ENCODE peak calls at places on chromosomes 1 and 21, in four cellular contexts. G, M, V and J are unnamed samples.

GRCh38 chr1:37890378-37891014 is 31.1 kb upstream of the MTF1 start:
- DNase-seq in G (no peak), M (peak), V (no peak), J (peak)

GRCh38 chr1:92854386-92854785 is 22.5 kb downstream of the RPL5 start:
- DNase-seq in G (no peak), M (no peak), V (no peak), J (no peak)

GRCh38 chr1:105591681-105592080 is 1464.8 kb upstream of the PRMT6 start:
- DNase-seq in G (no peak), M (no peak), V (no peak), J (no peak)

GRCh38 chr1:226737819-226738420 is 1.2 kb downstream of the ITPKB start:
- DNase-seq in G (peak), M (peak), V (peak), J (no peak)

GRCh38 chr1:87816646-87817045 is 488.0 kb downstream of the LMO4 start:
- DNase-seq in G (no peak), M (no peak), V (no peak), J (no peak)

GRCh38 chr1:8816831-8817412 is 518 bp downstream of the RERE start:
- DNase-seq in G (no peak), M (peak), V (no peak), J (peak)

GRCh38 chr1:166971252-166971651 is 4.1 kb downstream of the ILDR2 start:
- DNase-seq in G (no peak), M (no peak), V (no peak), J (no peak)

GRCh38 chr21:38899277-38899947 is 93.7 kb downstream of the ETS2 start:
- DNase-seq in G (no peak), M (no peak), V (no peak), J (no peak)

GRCh38 chr21:46409641-46410406 is 48.9 kb upstream of the DIP2A start:
- DNase-seq in G (no peak), M (no peak), V (no peak), J (no peak)

GRCh38 chr1:223023863-223024262 is 119.2 kb downstream of the TLR5 start:
- DNase-seq in G (no peak), M (no peak), V (no peak), J (no peak)

GRCh38 chr1:94245747-94246438 is 8.5 kb upstream of the ARHGAP29 start:
- DNase-seq in G (no peak), M (no peak), V (no peak), J (no peak)

GRCh38 chr1:144551107-144551542 is 41.6 kb upstream of the PPIAL4F start:
- DNase-seq in G (peak), M (no peak), V (no peak), J (no peak)

DNA sequence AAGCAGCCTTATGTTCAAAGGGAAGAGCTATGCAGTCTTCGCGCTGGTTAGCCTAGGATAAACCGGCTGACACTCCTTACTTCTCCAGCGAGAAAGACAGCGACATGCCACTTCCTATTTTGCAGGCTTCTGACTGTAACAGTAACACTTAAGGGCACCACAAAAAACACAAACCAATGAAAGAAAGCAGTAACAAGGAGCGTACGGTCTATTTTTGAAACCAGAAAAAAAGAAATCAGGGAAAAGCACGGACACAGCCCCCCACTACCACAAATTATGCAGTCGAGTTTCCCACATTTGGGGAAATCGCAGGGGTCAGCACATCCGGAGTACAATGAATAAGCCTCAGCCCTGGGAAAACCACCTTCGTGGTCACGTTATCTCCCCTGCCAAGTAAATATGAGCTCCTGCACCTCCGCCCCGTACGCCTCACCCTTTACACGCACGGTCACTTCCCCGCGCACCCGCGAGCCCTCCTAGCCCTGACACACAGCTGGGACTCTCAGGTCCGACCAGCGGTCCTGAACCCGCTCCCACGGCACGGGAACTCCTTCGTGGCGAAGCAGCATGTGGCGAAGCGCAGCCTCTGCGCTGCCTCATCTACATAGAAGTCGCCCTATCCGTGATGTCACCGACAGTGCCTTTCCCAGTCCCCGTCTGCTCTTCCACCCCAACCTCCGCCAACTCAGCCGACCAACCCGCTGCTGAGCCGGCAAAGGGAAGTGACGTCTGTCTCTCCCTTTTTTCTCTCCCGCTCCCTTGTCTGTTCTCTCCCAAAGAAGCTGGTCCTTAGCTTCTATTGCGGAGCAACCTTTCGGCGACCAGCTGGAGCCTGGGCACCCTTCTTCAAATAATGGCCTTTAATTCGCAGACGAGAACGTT is 40.9 kb upstream of the PPIAL4F start:
- DNase-seq in G (peak), M (peak), V (peak), J (peak)
- TF ChIP-seq POLR2A in G (peak), M (peak), V (peak), J (peak)

DNA sequence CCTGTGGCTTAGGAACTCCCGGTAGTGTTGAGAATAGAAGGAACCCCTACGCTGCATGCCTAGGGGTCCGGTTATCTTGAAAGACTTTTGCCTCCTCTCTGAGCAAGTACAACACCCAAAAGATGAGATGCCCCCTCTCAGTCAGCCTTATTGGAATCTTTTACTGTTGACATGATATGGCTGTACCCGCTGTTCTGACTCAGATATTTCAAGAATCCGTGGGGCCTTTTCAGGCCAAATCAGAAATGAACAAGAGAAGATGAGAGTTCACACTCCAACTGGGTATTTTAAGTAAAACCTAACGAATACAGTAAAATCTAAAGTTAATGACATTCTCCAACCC is 164.2 kb downstream of the PPIAL4G start:
- DNase-seq in G (no peak), M (no peak), V (no peak), J (no peak)
- TF ChIP-seq POLR2A in G (no peak), M (no peak), V (no peak), J (no peak)

GRCh38 chr1:237059244-237059643 is 17.3 kb downstream of the RYR2 start:
- DNase-seq in G (no peak), M (no peak), V (no peak), J (no peak)

GRCh38 chr1:237050185-237050584 is 8.2 kb downstream of the RYR2 start:
- DNase-seq in G (no peak), M (no peak), V (no peak), J (no peak)

GRCh38 chr1:237058470-237058869 is 16.5 kb downstream of the RYR2 start:
- DNase-seq in G (no peak), M (no peak), V (no peak), J (no peak)

GRCh38 chr1:237050915-237051314 is 8.9 kb downstream of the RYR2 start:
- DNase-seq in G (no peak), M (no peak), V (no peak), J (no peak)

GRCh38 chr1:237054313-237054712 is 12.3 kb downstream of the RYR2 start:
- DNase-seq in G (no peak), M (no peak), V (no peak), J (no peak)
- TF ChIP-seq POLR2A in G (no peak), M (no peak), V (no peak), J (no peak)

GRCh38 chr1:173925306-173926242 is 8.4 kb upstream of the SERPINC1 start:
- DNase-seq in G (no peak), M (peak), V (no peak), J (no peak)
- TF ChIP-seq POLR2A in G (no peak), M (no peak), V (no peak), J (no peak)

GRCh38 chr1:228164561-228165371 is 838 bp upstream of the IBA57 start:
- DNase-seq in G (no peak), M (peak), V (no peak), J (no peak)

GRCh38 chr1:228166170-228166936 is 749 bp downstream of the IBA57 start:
- DNase-seq in G (peak), M (peak), V (peak), J (no peak)

GRCh38 chr1:228163776-228164534 is 1.6 kb upstream of the IBA57 start:
- DNase-seq in G (no peak), M (no peak), V (no peak), J (no peak)

GRCh38 chr1:228163004-228163753 is 2.4 kb upstream of the IBA57 start:
- DNase-seq in G (no peak), M (peak), V (no peak), J (no peak)

GRCh38 chr1:228165372-228166169 is at the start of gene IBA57:
- DNase-seq in G (peak), M (peak), V (peak), J (peak)
- TF ChIP-seq POLR2A in G (peak), M (peak), V (peak), J (peak)